ENCODE peak calls at places on chromosomes 5 and 9, in ten cellular contexts. E is HepG2, W is lower lobe of right lung, I is PC-9, A is testis, C is right atrium auricular region, B is pancreas, K is heart right ventricle, Q is lung, Y is Peyer's patch. M is an unnamed sample.

GRCh38 chr5:160619381-160619780 is 197.7 kb downstream of the PTTG1 start:
- DNase-seq in E (no peak), W (no peak), I (no peak), A (no peak), C (no peak), B (no peak), K (no peak), Q (no peak), Y (no peak), M (no peak)

GRCh38 chr9:130199605-130200004 is 27.4 kb downstream of the NCS1 start:
- DNase-seq in E (no peak), W (no peak), I (no peak), A (no peak), C (no peak), B (no peak), K (no peak), Q (no peak), Y (no peak), M (peak; percentile 74)

GRCh38 chr9:111803924-111804323 is 9.2 kb upstream of the SHOC1 start:
- DNase-seq in E (no peak), W (no peak), I (no peak), A (no peak), C (no peak), B (no peak), K (no peak), Q (no peak), Y (no peak), M (no peak)

GRCh38 chr9:93169444-93169843 is 14.5 kb upstream of the WNK2 start:
- DNase-seq in E (no peak), W (no peak), I (no peak), A (no peak), C (no peak), B (no peak), K (no peak), Q (no peak), Y (no peak), M (no peak)

GRCh38 chr5:108720416-108720815 is 27.3 kb upstream of the FER start:
- DNase-seq in E (no peak), W (no peak), I (no peak), A (no peak), C (no peak), B (no peak), K (no peak), Q (no peak), Y (no peak), M (no peak)

GRCh38 chr9:98066235-98066634 is 9.7 kb downstream of the NANS start:
- DNase-seq in E (no peak), W (no peak), I (no peak), A (no peak), C (no peak), B (no peak), K (no peak), Q (no peak), Y (no peak), M (peak; percentile 47)

GRCh38 chr9:136012651-136013050 is 51.5 kb upstream of the UBAC1 start:
- DNase-seq in E (no peak), W (peak; percentile 43), I (no peak), A (peak; percentile 54), C (no peak), B (no peak), K (peak; percentile 38), Q (no peak), Y (no peak), M (no peak)

GRCh38 chr9:124595743-124596142 is 88.5 kb upstream of the NR5A1 start:
- DNase-seq in E (peak; percentile 80), W (no peak), I (no peak), A (no peak), C (no peak), B (no peak), K (no peak), Q (no peak), Y (no peak), M (no peak)

GRCh38 chr9:136996361-136997281 is at the start of gene CLIC3:
- DNase-seq in E (peak; percentile 46), W (peak; percentile 84), I (peak; percentile 95), A (no peak), C (no peak), B (no peak), K (peak; percentile 50), Q (peak; percentile 72), Y (peak; percentile 68), M (no peak)

GRCh38 chr9:2022560-2022959 is 7.4 kb downstream of the SMARCA2 start:
- DNase-seq in E (no peak), W (no peak), I (no peak), A (no peak), C (no peak), B (no peak), K (no peak), Q (no peak), Y (no peak), M (no peak)
- H3K4me1 ChIP-seq in E (peaks cover 29% of the 10 kb centered on the region), W (peaks cover 91% of the 10 kb centered on the region), I (peaks cover 10% of the 10 kb centered on the region), A (peaks cover 60% of the 10 kb centered on the region), C (no peaks in the 10 kb centered on the region), B (peaks cover 44% of the 10 kb centered on the region), K (peaks cover 95% of the 10 kb centered on the region), Q (peaks cover 20% of the 10 kb centered on the region), Y (peaks cover 4% of the 10 kb centered on the region), M (peaks cover 28% of the 10 kb centered on the region)

DNA sequence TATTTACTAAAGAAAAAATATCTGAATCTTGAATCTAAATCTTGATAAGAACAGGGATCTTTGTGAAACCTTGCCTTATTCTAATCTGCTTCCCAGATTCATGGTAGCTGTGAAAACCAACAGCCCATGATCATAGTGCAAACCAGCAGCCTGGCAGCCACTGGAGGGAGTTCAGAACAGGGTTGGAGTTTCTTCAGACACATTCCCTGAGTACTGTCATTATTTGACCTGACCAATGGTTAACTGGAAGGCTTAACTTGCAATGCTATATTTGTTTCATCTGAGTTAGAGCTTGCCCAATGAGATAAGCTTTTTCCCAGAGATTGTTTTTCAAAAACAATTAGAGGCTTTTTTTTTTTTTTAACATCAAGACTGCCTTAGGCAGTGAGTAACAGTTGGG is 47.8 kb downstream of the LOX start:
- DNase-seq in E (peak; percentile 27), W (no peak), I (no peak), A (no peak), C (no peak), B (no peak), K (no peak), Q (no peak), Y (no peak), M (no peak)
- TF ChIP-seq CTCF in E (peak; percentile 25), W (no peak), I (no peak), A (no peak), C (no peak), B (no peak), K (no peak), Q (no peak), Y (no peak), M (no peak)

DNA sequence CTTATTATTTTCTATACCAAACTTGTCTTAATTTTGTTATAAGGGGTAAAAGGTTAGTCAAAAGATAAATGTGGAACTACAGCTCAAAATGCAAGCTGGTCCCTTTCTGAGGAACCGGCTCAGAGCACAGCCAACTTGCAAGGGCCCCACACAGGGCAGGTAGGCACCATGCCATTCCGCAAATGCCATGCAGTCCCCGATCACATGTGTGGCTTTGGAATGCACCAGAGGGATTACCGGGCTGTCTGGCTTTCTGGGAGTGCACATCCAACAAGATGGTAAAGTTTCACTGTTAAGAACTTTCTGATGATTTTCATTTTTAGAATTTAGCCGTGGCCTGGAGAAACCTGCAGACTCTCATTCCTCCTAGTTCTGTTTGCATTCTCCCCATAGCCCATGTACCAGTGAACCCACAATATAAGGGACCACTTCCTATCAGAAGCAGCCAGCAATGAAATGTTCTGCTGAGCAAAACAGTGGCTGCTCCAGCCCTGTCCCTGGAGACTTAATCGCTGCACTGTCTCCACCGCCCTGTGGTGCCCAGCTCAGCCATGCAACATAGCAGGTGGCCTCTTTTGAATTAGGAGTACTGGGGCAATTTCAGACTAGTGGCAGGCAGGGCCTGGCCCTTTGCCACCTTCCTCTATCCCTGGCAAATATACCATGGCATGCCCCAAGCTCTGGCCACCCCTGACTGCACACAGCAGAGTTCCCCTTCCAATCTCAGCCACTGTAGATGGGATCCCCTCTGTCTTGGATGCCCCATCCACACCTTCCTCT is 11.4 kb downstream of the SHB start:
- DNase-seq in E (no peak), W (no peak), I (no peak), A (no peak), C (no peak), B (no peak), K (no peak), Q (no peak), Y (no peak), M (peak; percentile 63)
- H3K4me1 ChIP-seq in E (peaks cover 100% of the 10 kb centered on the region), W (peaks cover 54% of the 10 kb centered on the region), I (peaks cover 23% of the 10 kb centered on the region), A (no peaks in the 10 kb centered on the region), C (peaks cover 1% of the 10 kb centered on the region), B (peaks cover 44% of the 10 kb centered on the region), K (peaks cover 52% of the 10 kb centered on the region), Q (peaks cover 31% of the 10 kb centered on the region), Y (no peaks in the 10 kb centered on the region), M (peaks cover 5% of the 10 kb centered on the region)

GRCh38 chr5:176540956-176541337 is 3.7 kb upstream of the RNF44 start:
- DNase-seq in E (no peak), W (no peak), I (no peak), A (no peak), C (no peak), B (no peak), K (no peak), Q (no peak), Y (no peak), M (no peak)

GRCh38 chr5:176541338-176542134 is 4.3 kb upstream of the RNF44 start:
- DNase-seq in E (peak; percentile 65), W (peak; percentile 85), I (peak; percentile 56), A (peak; percentile 75), C (no peak), B (no peak), K (peak; percentile 57), Q (peak; percentile 72), Y (peak; percentile 92), M (peak; percentile 62)

GRCh38 chr5:176542135-176542595 is 5.0 kb upstream of the RNF44 start:
- DNase-seq in E (no peak), W (no peak), I (no peak), A (peak; percentile 55), C (no peak), B (no peak), K (peak; percentile 34), Q (no peak), Y (peak; percentile 83), M (no peak)

GRCh38 chr5:176543428-176544182 is 5.5 kb upstream of the CDHR2 start:
- DNase-seq in E (no peak), W (peak; percentile 87), I (peak; percentile 76), A (peak; percentile 72), C (no peak), B (peak; percentile 65), K (peak; percentile 82), Q (peak; percentile 71), Y (peak; percentile 75), M (peak; percentile 55)

DNA sequence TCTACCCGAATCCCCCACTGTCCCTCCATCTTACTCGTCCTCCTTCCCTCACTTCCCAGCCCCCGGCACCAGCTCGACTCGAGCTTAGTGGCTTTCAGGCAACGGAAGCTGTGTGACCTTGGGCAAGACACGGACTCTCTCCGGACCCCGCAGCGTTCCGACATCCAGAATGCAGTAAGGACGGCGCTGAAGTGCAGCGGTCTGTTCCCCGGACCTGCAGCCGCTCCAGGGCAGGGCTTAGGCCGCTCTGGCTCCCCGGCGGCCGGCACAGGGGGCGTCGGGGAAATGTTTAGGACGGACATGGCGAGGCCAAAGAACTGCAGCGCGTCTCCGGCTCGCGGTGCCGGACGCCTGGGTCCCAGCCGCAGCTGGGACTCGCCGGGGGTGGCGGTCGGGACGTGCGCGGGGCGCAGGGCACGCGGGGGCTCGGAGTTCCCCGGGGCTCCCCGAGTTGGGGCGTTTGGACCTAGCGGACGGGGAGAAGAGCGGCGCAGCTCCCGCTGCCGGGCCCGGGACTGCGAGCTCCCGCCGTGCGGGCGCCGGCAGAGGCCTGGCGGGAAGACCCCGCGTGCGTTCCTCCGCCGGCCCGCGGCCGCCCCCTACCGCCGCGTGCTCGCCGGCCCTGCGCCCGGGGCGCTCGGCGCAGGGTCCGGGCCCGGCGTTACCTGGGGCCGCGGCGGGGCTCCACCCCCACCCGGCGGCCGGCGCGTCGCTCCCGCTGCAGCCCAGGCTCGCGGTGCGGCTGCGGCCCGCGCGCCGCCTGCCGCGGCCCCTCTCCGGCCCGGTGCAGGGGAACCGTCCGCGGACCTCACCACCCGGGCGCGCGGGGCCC is 5.6 kb upstream of the RNF44 start:
- DNase-seq in E (no peak), W (no peak), I (peak; percentile 26), A (peak; percentile 41), C (no peak), B (no peak), K (peak; percentile 44), Q (no peak), Y (no peak), M (no peak)
- TF ChIP-seq CTCF in E (peak; percentile 21), W (no peak), I (no peak), A (no peak), C (no peak), B (no peak), K (no peak), Q (no peak), Y (no peak), M (peak; percentile 33)

M was measured in prostate gland.